ENCODE peak calls at places on chromosomes 4 and X, in nine cellular contexts. One of them, this sample, is unnamed.

GRCh38 chr4:89307446-89308160 is at the start of gene GPRIN3:
- DNase-seq in neural progenitor cell: peak; percentile 75
- DNase-seq in psoas muscle: peak; percentile 42
- DNase-seq in CD8-positive, alpha-beta T cell: peak; percentile 78
- DNase-seq in WERI-Rb-1: peak; percentile 99
- DNase-seq in endothelial cell of umbilical vein: peak; percentile 62
- DNase-seq in HFF-Myc: no peak
- DNase-seq in AG09309: no peak
- DNase-seq in mesenchymal stem cell: peak; percentile 50
- DNase-seq in this sample: no peak

GRCh38 chrX:154750301-154751120 is at the start of gene GAB3:
- DNase-seq in neural progenitor cell: peak; percentile 64
- DNase-seq in psoas muscle: peak; percentile 39
- DNase-seq in CD8-positive, alpha-beta T cell: peak; percentile 75
- DNase-seq in WERI-Rb-1: peak; percentile 51
- DNase-seq in endothelial cell of umbilical vein: peak; percentile 51
- DNase-seq in HFF-Myc: no peak
- DNase-seq in AG09309: no peak
- DNase-seq in mesenchymal stem cell: peak; percentile 57
- DNase-seq in this sample: no peak

GRCh38 chrX:112043997-112044396 is 38.6 kb downstream of the TRPC5 start:
- DNase-seq in neural progenitor cell: peak; percentile 64
- DNase-seq in psoas muscle: no peak
- DNase-seq in CD8-positive, alpha-beta T cell: no peak
- DNase-seq in WERI-Rb-1: no peak
- DNase-seq in endothelial cell of umbilical vein: no peak
- DNase-seq in HFF-Myc: no peak
- DNase-seq in AG09309: no peak
- DNase-seq in mesenchymal stem cell: peak; percentile 32
- DNase-seq in this sample: no peak

GRCh38 chrX:24619647-24620046 is 27.5 kb downstream of the PCYT1B start:
- DNase-seq in neural progenitor cell: no peak
- DNase-seq in psoas muscle: no peak
- DNase-seq in CD8-positive, alpha-beta T cell: no peak
- DNase-seq in WERI-Rb-1: no peak
- DNase-seq in endothelial cell of umbilical vein: no peak
- DNase-seq in HFF-Myc: peak; percentile 21
- DNase-seq in AG09309: peak; percentile 5
- DNase-seq in mesenchymal stem cell: peak; percentile 55
- DNase-seq in this sample: peak; percentile 0

GRCh38 chr4:16516796-16517413 is 290.6 kb upstream of the TAPT1 start:
- DNase-seq in neural progenitor cell: peak; percentile 27
- DNase-seq in psoas muscle: no peak
- DNase-seq in CD8-positive, alpha-beta T cell: no peak
- DNase-seq in WERI-Rb-1: peak; percentile 34
- DNase-seq in endothelial cell of umbilical vein: peak; percentile 76
- DNase-seq in HFF-Myc: peak; percentile 48
- DNase-seq in AG09309: peak; percentile 80
- DNase-seq in mesenchymal stem cell: peak; percentile 63
- DNase-seq in this sample: peak; percentile 58

GRCh38 chrX:64394874-64395567 is at the start of gene MTMR8:
- DNase-seq in neural progenitor cell: peak; percentile 84
- DNase-seq in psoas muscle: peak; percentile 68
- DNase-seq in CD8-positive, alpha-beta T cell: peak; percentile 85
- DNase-seq in WERI-Rb-1: peak; percentile 84
- DNase-seq in endothelial cell of umbilical vein: peak; percentile 1
- DNase-seq in HFF-Myc: no peak
- DNase-seq in AG09309: no peak
- DNase-seq in mesenchymal stem cell: peak; percentile 31
- DNase-seq in this sample: no peak

GRCh38 chrX:134181261-134181660 is 55.7 kb upstream of the CCDC160 start:
- DNase-seq in neural progenitor cell: peak; percentile 67
- DNase-seq in psoas muscle: no peak
- DNase-seq in CD8-positive, alpha-beta T cell: no peak
- DNase-seq in WERI-Rb-1: no peak
- DNase-seq in endothelial cell of umbilical vein: no peak
- DNase-seq in HFF-Myc: no peak
- DNase-seq in AG09309: no peak
- DNase-seq in mesenchymal stem cell: no peak
- DNase-seq in this sample: no peak

GRCh38 chr4:88003261-88003660 is 4.2 kb upstream of the PKD2 start:
- DNase-seq in neural progenitor cell: no peak
- DNase-seq in psoas muscle: no peak
- DNase-seq in CD8-positive, alpha-beta T cell: no peak
- DNase-seq in WERI-Rb-1: no peak
- DNase-seq in endothelial cell of umbilical vein: no peak
- DNase-seq in HFF-Myc: no peak
- DNase-seq in AG09309: no peak
- DNase-seq in mesenchymal stem cell: no peak
- DNase-seq in this sample: no peak

GRCh38 chr4:23922535-23923115 is 32.8 kb upstream of the PPARGC1A start:
- DNase-seq in neural progenitor cell: peak; percentile 31
- DNase-seq in psoas muscle: no peak
- DNase-seq in CD8-positive, alpha-beta T cell: no peak
- DNase-seq in WERI-Rb-1: no peak
- DNase-seq in endothelial cell of umbilical vein: no peak
- DNase-seq in HFF-Myc: no peak
- DNase-seq in AG09309: no peak
- DNase-seq in mesenchymal stem cell: no peak
- DNase-seq in this sample: no peak

GRCh38 chr4:97493815-97494518 is 649.3 kb downstream of the STPG2 start:
- DNase-seq in neural progenitor cell: peak; percentile 11
- DNase-seq in psoas muscle: no peak
- DNase-seq in CD8-positive, alpha-beta T cell: no peak
- DNase-seq in WERI-Rb-1: no peak
- DNase-seq in endothelial cell of umbilical vein: no peak
- DNase-seq in HFF-Myc: no peak
- DNase-seq in AG09309: no peak
- DNase-seq in mesenchymal stem cell: no peak
- DNase-seq in this sample: no peak

GRCh38 chr4:97500423-97500822 is 642.9 kb downstream of the STPG2 start:
- DNase-seq in neural progenitor cell: no peak
- DNase-seq in psoas muscle: no peak
- DNase-seq in CD8-positive, alpha-beta T cell: no peak
- DNase-seq in WERI-Rb-1: no peak
- DNase-seq in endothelial cell of umbilical vein: no peak
- DNase-seq in HFF-Myc: no peak
- DNase-seq in AG09309: no peak
- DNase-seq in mesenchymal stem cell: no peak
- DNase-seq in this sample: no peak

GRCh38 chr4:97491856-97492255 is 651.4 kb downstream of the STPG2 start:
- DNase-seq in neural progenitor cell: no peak
- DNase-seq in psoas muscle: no peak
- DNase-seq in CD8-positive, alpha-beta T cell: no peak
- DNase-seq in WERI-Rb-1: no peak
- DNase-seq in endothelial cell of umbilical vein: no peak
- DNase-seq in HFF-Myc: no peak
- DNase-seq in AG09309: no peak
- DNase-seq in mesenchymal stem cell: no peak
- DNase-seq in this sample: no peak

GRCh38 chr4:97498875-97499274 is 644.4 kb downstream of the STPG2 start:
- DNase-seq in neural progenitor cell: no peak
- DNase-seq in psoas muscle: no peak
- DNase-seq in CD8-positive, alpha-beta T cell: no peak
- DNase-seq in WERI-Rb-1: no peak
- DNase-seq in endothelial cell of umbilical vein: no peak
- DNase-seq in HFF-Myc: no peak
- DNase-seq in AG09309: no peak
- DNase-seq in mesenchymal stem cell: peak; percentile 74
- DNase-seq in this sample: no peak

DNA sequence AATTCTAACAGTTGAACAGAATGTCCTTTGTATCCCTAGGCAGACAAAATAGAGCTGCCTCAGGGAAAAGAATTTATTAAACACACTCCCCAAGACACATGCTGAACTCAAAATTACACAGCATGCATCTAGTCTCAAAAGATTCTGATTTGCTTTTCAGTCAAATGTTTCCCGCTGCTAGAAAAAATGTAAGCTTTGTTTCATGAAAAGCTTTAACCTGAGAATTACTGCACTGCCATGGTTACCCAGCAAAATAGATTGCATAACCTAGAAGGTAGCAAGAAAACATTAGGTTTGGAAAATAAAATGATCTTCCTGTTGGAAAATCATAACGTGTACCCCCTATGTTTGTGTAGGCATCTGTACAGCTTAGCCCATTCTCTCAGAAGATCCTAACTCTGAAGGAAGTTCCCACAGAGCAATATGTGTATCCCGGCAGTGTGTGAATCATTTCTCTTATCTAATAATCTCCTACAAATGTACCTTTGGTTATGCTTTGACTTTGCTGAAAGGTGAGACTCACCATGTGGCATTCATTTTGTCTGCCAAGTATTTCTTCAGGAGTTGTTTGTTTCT is 646.9 kb downstream of the STPG2 start:
- DNase-seq in neural progenitor cell: peak; percentile 1
- DNase-seq in psoas muscle: no peak
- DNase-seq in CD8-positive, alpha-beta T cell: no peak
- DNase-seq in WERI-Rb-1: no peak
- DNase-seq in endothelial cell of umbilical vein: peak; percentile 27
- DNase-seq in HFF-Myc: no peak
- DNase-seq in AG09309: no peak
- DNase-seq in mesenchymal stem cell: no peak
- DNase-seq in this sample: no peak
- H3K4me3 ChIP-seq in neural progenitor cell: no peak overlapping the region
- H3K4me3 ChIP-seq in psoas muscle: no peak overlapping the region
- H3K4me3 ChIP-seq in CD8-positive, alpha-beta T cell: no peak overlapping the region
- H3K4me3 ChIP-seq in WERI-Rb-1: no peak overlapping the region
- H3K4me3 ChIP-seq in endothelial cell of umbilical vein: no peak overlapping the region
- H3K4me3 ChIP-seq in HFF-Myc: no peak overlapping the region
- H3K4me3 ChIP-seq in AG09309: no peak overlapping the region
- H3K4me3 ChIP-seq in mesenchymal stem cell: no peak overlapping the region
- H3K4me3 ChIP-seq in this sample: no peak overlapping the region

GRCh38 chrX:153669174-153669890 is 4.3 kb downstream of the PNCK start:
- DNase-seq in neural progenitor cell: peak; percentile 62
- DNase-seq in psoas muscle: no peak
- DNase-seq in CD8-positive, alpha-beta T cell: peak; percentile 71
- DNase-seq in WERI-Rb-1: peak; percentile 66
- DNase-seq in endothelial cell of umbilical vein: no peak
- DNase-seq in HFF-Myc: no peak
- DNase-seq in AG09309: no peak
- DNase-seq in mesenchymal stem cell: no peak
- DNase-seq in this sample: no peak

GRCh38 chrX:153667931-153668396 is 5.6 kb downstream of the PNCK start:
- DNase-seq in neural progenitor cell: peak; percentile 82
- DNase-seq in psoas muscle: peak; percentile 80
- DNase-seq in CD8-positive, alpha-beta T cell: peak; percentile 83
- DNase-seq in WERI-Rb-1: peak; percentile 94
- DNase-seq in endothelial cell of umbilical vein: peak; percentile 69
- DNase-seq in HFF-Myc: peak; percentile 40
- DNase-seq in AG09309: peak; percentile 27
- DNase-seq in mesenchymal stem cell: peak; percentile 64
- DNase-seq in this sample: peak; percentile 30

GRCh38 chrX:153667281-153667831 is 6.3 kb downstream of the PNCK start:
- DNase-seq in neural progenitor cell: no peak
- DNase-seq in psoas muscle: no peak
- DNase-seq in CD8-positive, alpha-beta T cell: peak; percentile 43
- DNase-seq in WERI-Rb-1: no peak
- DNase-seq in endothelial cell of umbilical vein: no peak
- DNase-seq in HFF-Myc: no peak
- DNase-seq in AG09309: no peak
- DNase-seq in mesenchymal stem cell: no peak
- DNase-seq in this sample: no peak

GRCh38 chrX:153668423-153669173 is 5.0 kb downstream of the PNCK start:
- DNase-seq in neural progenitor cell: no peak
- DNase-seq in psoas muscle: no peak
- DNase-seq in CD8-positive, alpha-beta T cell: peak; percentile 43
- DNase-seq in WERI-Rb-1: no peak
- DNase-seq in endothelial cell of umbilical vein: no peak
- DNase-seq in HFF-Myc: no peak
- DNase-seq in AG09309: no peak
- DNase-seq in mesenchymal stem cell: no peak
- DNase-seq in this sample: no peak

GRCh38 chrX:153665726-153666306 is 7.8 kb downstream of the PNCK start:
- DNase-seq in neural progenitor cell: no peak
- DNase-seq in psoas muscle: no peak
- DNase-seq in CD8-positive, alpha-beta T cell: peak; percentile 44
- DNase-seq in WERI-Rb-1: no peak
- DNase-seq in endothelial cell of umbilical vein: no peak
- DNase-seq in HFF-Myc: no peak
- DNase-seq in AG09309: no peak
- DNase-seq in mesenchymal stem cell: no peak
- DNase-seq in this sample: no peak
- H3K4me3 ChIP-seq in neural progenitor cell: no peak overlapping the region
- H3K4me3 ChIP-seq in psoas muscle: no peak overlapping the region
- H3K4me3 ChIP-seq in CD8-positive, alpha-beta T cell: no peak overlapping the region
- H3K4me3 ChIP-seq in WERI-Rb-1: no peak overlapping the region
- H3K4me3 ChIP-seq in endothelial cell of umbilical vein: no peak overlapping the region
- H3K4me3 ChIP-seq in HFF-Myc: no peak overlapping the region
- H3K4me3 ChIP-seq in AG09309: no peak overlapping the region
- H3K4me3 ChIP-seq in mesenchymal stem cell: no peak overlapping the region
- H3K4me3 ChIP-seq in this sample: no peak overlapping the region

GRCh38 chr4:7872264-7872771 is 67.3 kb downstream of the AFAP1 start:
- DNase-seq in neural progenitor cell: no peak
- DNase-seq in psoas muscle: peak; percentile 79
- DNase-seq in CD8-positive, alpha-beta T cell: no peak
- DNase-seq in WERI-Rb-1: peak; percentile 48
- DNase-seq in endothelial cell of umbilical vein: no peak
- DNase-seq in HFF-Myc: peak; percentile 91
- DNase-seq in AG09309: peak; percentile 84
- DNase-seq in mesenchymal stem cell: no peak
- DNase-seq in this sample: peak; percentile 98
- H3K4me3 ChIP-seq in neural progenitor cell: no peak overlapping the region
- H3K4me3 ChIP-seq in psoas muscle: peak overlapping the region; percentile 70
- H3K4me3 ChIP-seq in CD8-positive, alpha-beta T cell: no peak overlapping the region
- H3K4me3 ChIP-seq in WERI-Rb-1: no peak overlapping the region
- H3K4me3 ChIP-seq in endothelial cell of umbilical vein: no peak overlapping the region
- H3K4me3 ChIP-seq in HFF-Myc: no peak overlapping the region
- H3K4me3 ChIP-seq in AG09309: no peak overlapping the region
- H3K4me3 ChIP-seq in mesenchymal stem cell: peak overlapping the region; percentile 73
- H3K4me3 ChIP-seq in this sample: peak overlapping the region; percentile 39

GRCh38 chr4:39565925-39566630 is 38.8 kb upstream of the UGDH start:
- DNase-seq in neural progenitor cell: no peak
- DNase-seq in psoas muscle: no peak
- DNase-seq in CD8-positive, alpha-beta T cell: no peak
- DNase-seq in WERI-Rb-1: no peak
- DNase-seq in endothelial cell of umbilical vein: peak; percentile 51
- DNase-seq in HFF-Myc: peak; percentile 33
- DNase-seq in AG09309: peak; percentile 60
- DNase-seq in mesenchymal stem cell: peak; percentile 94
- DNase-seq in this sample: peak; percentile 69

GRCh38 chr4:39574946-39575345 is 47.7 kb upstream of the UGDH start:
- DNase-seq in neural progenitor cell: no peak
- DNase-seq in psoas muscle: no peak
- DNase-seq in CD8-positive, alpha-beta T cell: no peak
- DNase-seq in WERI-Rb-1: no peak
- DNase-seq in endothelial cell of umbilical vein: no peak
- DNase-seq in HFF-Myc: no peak
- DNase-seq in AG09309: no peak
- DNase-seq in mesenchymal stem cell: no peak
- DNase-seq in this sample: no peak

GRCh38 chr4:39568805-39569204 is 41.6 kb upstream of the UGDH start:
- DNase-seq in neural progenitor cell: no peak
- DNase-seq in psoas muscle: no peak
- DNase-seq in CD8-positive, alpha-beta T cell: no peak
- DNase-seq in WERI-Rb-1: no peak
- DNase-seq in endothelial cell of umbilical vein: no peak
- DNase-seq in HFF-Myc: no peak
- DNase-seq in AG09309: no peak
- DNase-seq in mesenchymal stem cell: no peak
- DNase-seq in this sample: no peak

GRCh38 chr4:39571504-39571903 is 44.3 kb upstream of the UGDH start:
- DNase-seq in neural progenitor cell: no peak
- DNase-seq in psoas muscle: no peak
- DNase-seq in CD8-positive, alpha-beta T cell: no peak
- DNase-seq in WERI-Rb-1: no peak
- DNase-seq in endothelial cell of umbilical vein: no peak
- DNase-seq in HFF-Myc: no peak
- DNase-seq in AG09309: no peak
- DNase-seq in mesenchymal stem cell: no peak
- DNase-seq in this sample: no peak

GRCh38 chr4:39569209-39569608 is 42.0 kb upstream of the UGDH start:
- DNase-seq in neural progenitor cell: no peak
- DNase-seq in psoas muscle: no peak
- DNase-seq in CD8-positive, alpha-beta T cell: no peak
- DNase-seq in WERI-Rb-1: no peak
- DNase-seq in endothelial cell of umbilical vein: no peak
- DNase-seq in HFF-Myc: no peak
- DNase-seq in AG09309: no peak
- DNase-seq in mesenchymal stem cell: no peak
- DNase-seq in this sample: no peak
- H3K4me3 ChIP-seq in neural progenitor cell: no peak overlapping the region
- H3K4me3 ChIP-seq in psoas muscle: no peak overlapping the region
- H3K4me3 ChIP-seq in CD8-positive, alpha-beta T cell: no peak overlapping the region
- H3K4me3 ChIP-seq in WERI-Rb-1: no peak overlapping the region
- H3K4me3 ChIP-seq in endothelial cell of umbilical vein: no peak overlapping the region
- H3K4me3 ChIP-seq in HFF-Myc: no peak overlapping the region
- H3K4me3 ChIP-seq in AG09309: no peak overlapping the region
- H3K4me3 ChIP-seq in mesenchymal stem cell: no peak overlapping the region
- H3K4me3 ChIP-seq in this sample: no peak overlapping the region

This sample was measured in AG04450.